ENCODE peak calls at places on chromosomes 2 and 18, in ten cellular contexts. X is heart right ventricle, M is coronary artery, I is prostate gland, Y is renal cortical epithelial cell, Z is neural progenitor cell, K is RPMI7951, C is activated T-cell treated with anti-CD3 and anti-CD28 coated beads for 1 hour, P is GM13977, D is left ventricle myocardium inferior. Q is an unnamed sample.

GRCh38 chr2:1170711-1171110 is 220.1 kb downstream of the SNTG2 start:
- DNase-seq in X (no peak), D (no peak), K (peak), M (no peak), C (no peak), P (no peak), Y (no peak), Z (no peak), I (no peak), Q (no peak)

GRCh38 chr2:28401411-28401810 is 8.8 kb downstream of the FOSL2 start:
- DNase-seq in I (no peak), M (no peak), C (no peak), P (no peak), Z (no peak), X (no peak), D (no peak), K (no peak), Y (no peak), Q (no peak)

GRCh38 chr2:183081908-183082307 is 3.4 kb downstream of the DUSP19 start:
- DNase-seq in Y (peak), I (no peak), K (no peak), D (no peak), M (no peak), X (no peak), Z (no peak), C (no peak), P (no peak), Q (no peak)

GRCh38 chr18:25147878-25148488 is 204.0 kb downstream of the ZNF521 start:
- DNase-seq in X (no peak), C (no peak), I (no peak), Z (no peak), K (no peak), M (no peak), D (no peak), P (no peak), Y (no peak), Q (no peak)

GRCh38 chr2:127909019-127909418 is 23.3 kb upstream of the AMMECR1L start:
- DNase-seq in P (no peak), Z (no peak), K (no peak), M (no peak), D (no peak), Y (no peak), C (no peak), I (no peak), X (no peak), Q (no peak)

GRCh38 chr2:98419977-98420725 is 24.5 kb upstream of the INPP4A start:
- DNase-seq in Z (no peak), C (no peak), I (no peak), K (no peak), D (no peak), M (no peak), Y (no peak), X (no peak), P (no peak), Q (no peak)

GRCh38 chr2:175167076-175167791 is 769 bp downstream of the ATF2 start:
- DNase-seq in X (peak), P (peak), D (peak), Y (peak), Z (no peak), K (peak), M (peak), I (no peak), C (peak), Q (peak)

GRCh38 chr18:12238861-12239260 is 15.3 kb upstream of the CIDEA start:
- DNase-seq in K (no peak), X (no peak), Y (no peak), P (no peak), C (no peak), D (no peak), M (no peak), I (no peak), Z (no peak), Q (no peak)

GRCh38 chr2:173898996-173899395 is 66.2 kb downstream of the SP3 start:
- DNase-seq in Y (no peak), K (no peak), D (no peak), X (no peak), Z (no peak), P (peak), C (no peak), M (no peak), I (no peak), Q (no peak)

Q was measured in left lung.